ENCODE peak calls at places on chromosomes 13 and 19, in six cellular contexts. R is T-helper 17 cell, W is adrenal gland, Q is AG10803, K is choroid plexus epithelial cell, E is AG04449. B is an unnamed sample.

GRCh38 chr19:9130965-9131364 is 4.2 kb upstream of the OR7G3 start:
- DNase-seq in R (no peak), W (no peak), Q (no peak), K (no peak), E (no peak), B (no peak)

GRCh38 chr19:16373079-16373478 is 48.5 kb downstream of the KLF2 start:
- DNase-seq in R (no peak), W (no peak), Q (no peak), K (no peak), E (no peak), B (no peak)

GRCh38 chr13:33379597-33379996 is 94.0 kb upstream of the STARD13 start:
- DNase-seq in R (no peak), W (no peak), Q (no peak), K (no peak), E (no peak), B (no peak)

GRCh38 chr13:109840201-109840892 is 54.0 kb upstream of the IRS2 start:
- DNase-seq in R (no peak), W (no peak), Q (peak), K (peak), E (no peak), B (peak)

GRCh38 chr19:16584825-16585801 is 12.9 kb upstream of the SLC35E1 start:
- DNase-seq in R (no peak), W (no peak), Q (no peak), K (no peak), E (no peak), B (no peak)

GRCh38 chr13:100646871-100647270 is 27.7 kb downstream of the TMTC4 start:
- DNase-seq in R (no peak), W (no peak), Q (no peak), K (no peak), E (no peak), B (no peak)

GRCh38 chr13:112968910-112969691 is at the start of gene MCF2L:
- DNase-seq in R (peak), W (no peak), Q (peak), K (peak), E (no peak), B (no peak)

GRCh38 chr13:109389456-109389855 is 396.9 kb downstream of the IRS2 start:
- DNase-seq in R (no peak), W (no peak), Q (peak), K (no peak), E (no peak), B (peak)

GRCh38 chr19:19137556-19138109 is 645 bp downstream of the TMEM161A start:
- DNase-seq in R (no peak), W (no peak), Q (peak), K (peak), E (no peak), B (no peak)